ENCODE peak calls at places on chromosomes 5 and 9, in six cellular contexts. C is kidney, J is dorsolateral prefrontal cortex, I is upper lobe of right lung, N is A549, Y is SW 1271. S is an unnamed sample.

GRCh38 chr9:79829566-79830347 is 258.0 kb downstream of the TLE4 start:
- DNase-seq in J (no peak), N (no peak), C (no peak), Y (no peak), I (no peak), S (no peak)

GRCh38 chr9:110153431-110153830 is 54.5 kb downstream of the C9orf152 start:
- DNase-seq in J (no peak), Y (no peak), N (no peak), I (no peak), C (no peak), S (no peak)

GRCh38 chr5:73365301-73365853 is 83.2 kb downstream of the FOXD1 start:
- DNase-seq in Y (no peak), C (no peak), N (peak), I (no peak), J (no peak), S (no peak)

GRCh38 chr9:114108016-114108833 is 9.1 kb upstream of the KIF12 start:
- DNase-seq in J (peak), N (peak), I (peak), C (peak), Y (no peak), S (peak)

GRCh38 chr5:172931001-172931536 is 28.2 kb upstream of the RPL26L1 start:
- DNase-seq in C (no peak), N (peak), I (no peak), J (no peak), Y (peak), S (no peak)

GRCh38 chr5:136135536-136135935 is 2.9 kb downstream of the SMAD5 start:
- DNase-seq in I (no peak), J (no peak), C (no peak), N (no peak), Y (no peak), S (no peak)

GRCh38 chr5:133234273-133234672 is 182.5 kb downstream of the HSPA4 start:
- DNase-seq in J (no peak), Y (no peak), I (no peak), C (no peak), N (no peak), S (no peak)

GRCh38 chr9:12816656-12817101 is 41.9 kb downstream of the LURAP1L start:
- DNase-seq in C (no peak), Y (no peak), N (no peak), I (no peak), J (no peak), S (no peak)

GRCh38 chr5:32859211-32859641 is 148.1 kb downstream of the NPR3 start:
- DNase-seq in J (no peak), N (no peak), I (no peak), C (no peak), Y (no peak), S (no peak)

GRCh38 chr9:35940474-35941467 is 17.2 kb downstream of the OR2S2 start:
- DNase-seq in C (no peak), J (no peak), I (no peak), Y (no peak), N (no peak), S (no peak)

GRCh38 chr9:86749530-86750275 is 197.6 kb downstream of the GAS1 start:
- DNase-seq in C (no peak), I (no peak), J (no peak), N (no peak), Y (no peak), S (no peak)

GRCh38 chr5:6659941-6660684 is 26.9 kb downstream of the SRD5A1 start:
- DNase-seq in Y (no peak), C (no peak), I (no peak), J (no peak), N (no peak), S (no peak)

GRCh38 chr9:97573482-97574073 is 59.6 kb downstream of the TSTD2 start:
- DNase-seq in N (no peak), C (peak), J (no peak), I (peak), Y (no peak), S (peak)

GRCh38 chr5:139369181-139369580 is 13.9 kb downstream of the SLC23A1 start:
- DNase-seq in N (no peak), J (no peak), C (no peak), Y (no peak), I (no peak), S (no peak)

GRCh38 chr9:118809160-118809625 is 560.0 kb downstream of the BRINP1 start:
- DNase-seq in C (peak), J (no peak), I (peak), Y (no peak), N (no peak), S (peak)

GRCh38 chr5:9284272-9284671 is 261.6 kb downstream of the SEMA5A start:
- DNase-seq in N (no peak), Y (no peak), C (no peak), I (no peak), J (no peak), S (no peak)

GRCh38 chr9:107190031-107190935 is 92.8 kb upstream of the RAD23B start:
- DNase-seq in I (no peak), C (no peak), J (no peak), Y (no peak), N (no peak), S (no peak)

GRCh38 chr5:944621-944927 is 51.9 kb downstream of the TRIP13 start:
- DNase-seq in C (no peak), J (no peak), Y (no peak), I (no peak), N (no peak), S (no peak)

GRCh38 chr5:9621379-9621903 is 8.7 kb downstream of the TAS2R1 start:
- DNase-seq in C (no peak), Y (no peak), N (no peak), I (no peak), J (no peak), S (no peak)

GRCh38 chr5:151016700-151017099 is 3.7 kb upstream of the GPX3 start:
- DNase-seq in N (no peak), C (no peak), J (no peak), I (no peak), Y (no peak), S (peak)

GRCh38 chr5:158943057-158943456 is 156.7 kb downstream of the EBF1 start:
- DNase-seq in Y (peak), J (no peak), C (no peak), I (no peak), N (peak), S (no peak)

GRCh38 chr9:22229069-22229468 is 217.6 kb upstream of the DMRTA1 start:
- DNase-seq in C (no peak), Y (no peak), J (no peak), I (no peak), N (no peak), S (no peak)

GRCh38 chr5:180213256-180213600 is 4.2 kb upstream of the RASGEF1C start:
- DNase-seq in N (no peak), C (no peak), Y (no peak), J (no peak), I (peak), S (no peak)

GRCh38 chr9:4365055-4365454 is 65.2 kb upstream of the GLIS3 start:
- DNase-seq in J (no peak), N (no peak), I (no peak), C (no peak), Y (no peak), S (no peak)

GRCh38 chr9:16100596-16101091 is 547.8 kb downstream of the CCDC171 start:
- DNase-seq in Y (no peak), J (no peak), C (peak), I (peak), N (no peak), S (no peak)

S was measured in spleen.